ENCODE peak calls at places on chromosomes 3 and 15, in six cellular contexts. K, J, M, N, O and W are unnamed samples.

GRCh38 chr3:81452406-81452805 is 309.0 kb downstream of the GBE1 start:
- DNase-seq in K (no peak), J (no peak), M (no peak), N (no peak), O (no peak), W (no peak)

GRCh38 chr3:143443851-143444331 is 324.3 kb downstream of the CHST2 start:
- DNase-seq in K (peak), J (no peak), M (no peak), N (peak), O (no peak), W (peak)

GRCh38 chr15:72588096-72588495 is 66.4 kb upstream of the GOLGA6B start:
- DNase-seq in K (no peak), J (no peak), M (no peak), N (no peak), O (no peak), W (no peak)

GRCh38 chr3:97340940-97341339 is 423.6 kb upstream of the ARL6 start:
- DNase-seq in K (no peak), J (no peak), M (no peak), N (no peak), O (peak), W (no peak)

GRCh38 chr15:66195621-66196230 is 57.8 kb downstream of the MEGF11 start:
- DNase-seq in K (no peak), J (no peak), M (no peak), N (no peak), O (no peak), W (no peak)

GRCh38 chr15:77578641-77579372 is 53.9 kb downstream of the LINGO1 start:
- DNase-seq in K (no peak), J (no peak), M (no peak), N (no peak), O (no peak), W (no peak)

GRCh38 chr3:63726656-63727055 is 74.2 kb downstream of the SNTN start:
- DNase-seq in K (no peak), J (no peak), M (no peak), N (no peak), O (no peak), W (no peak)

GRCh38 chr3:13110678-13111116 is 37.5 kb upstream of the IQSEC1 start:
- DNase-seq in K (peak), J (no peak), M (no peak), N (no peak), O (no peak), W (no peak)

GRCh38 chr3:186001838-186002237 is 64.0 kb upstream of the TRA2B start:
- DNase-seq in K (no peak), J (no peak), M (no peak), N (no peak), O (no peak), W (no peak)

GRCh38 chr3:157438371-157438735 is 1.7 kb downstream of the PTX3 start:
- DNase-seq in K (peak), J (no peak), M (no peak), N (no peak), O (peak), W (peak)

GRCh38 chr3:11377726-11378125 is 105.5 kb downstream of the ATG7 start:
- DNase-seq in K (no peak), J (no peak), M (no peak), N (no peak), O (no peak), W (no peak)

GRCh38 chr3:138042043-138042442 is 32.1 kb downstream of the CLDN18 start:
- DNase-seq in K (no peak), J (no peak), M (no peak), N (no peak), O (no peak), W (no peak)